ENCODE peak calls at places on chromosomes 13 and 19, in eight cellular contexts. J is transverse colon, O is adrenal gland, G is tibial nerve, A is A549, T is uterus, V is H1, D is Peyer's patch. K is an unnamed sample.

GRCh38 chr19:39400997-39401548 is 5.6 kb upstream of the ZFP36 start:
- DNase-seq in J (no peak), O (no peak), G (no peak), A (peak), T (no peak), V (no peak), D (no peak), K (no peak)

GRCh38 chr13:43441916-43442315 is 344.9 kb downstream of the ENOX1 start:
- DNase-seq in J (no peak), O (no peak), G (no peak), A (no peak), T (no peak), V (no peak), D (no peak), K (no peak)

GRCh38 chr19:55454787-55455243 is 6.6 kb downstream of the ISOC2 start:
- DNase-seq in J (no peak), O (peak), G (no peak), A (peak), T (no peak), V (no peak), D (no peak), K (no peak)

GRCh38 chr13:20672772-20673171 is 30.7 kb upstream of the IL17D start:
- DNase-seq in J (no peak), O (no peak), G (no peak), A (no peak), T (no peak), V (no peak), D (no peak), K (no peak)

GRCh38 chr13:20828540-20829364 is 55.0 kb upstream of the EEF1AKMT1 start:
- DNase-seq in J (peak), O (no peak), G (peak), A (peak), T (peak), V (no peak), D (no peak), K (no peak)

GRCh38 chr19:31436121-31436776 is 87.0 kb upstream of the TSHZ3 start:
- DNase-seq in J (no peak), O (no peak), G (no peak), A (no peak), T (no peak), V (no peak), D (no peak), K (no peak)

GRCh38 chr19:1758231-1758577 is 4.9 kb downstream of the ONECUT3 start:
- DNase-seq in J (no peak), O (no peak), G (no peak), A (no peak), T (no peak), V (no peak), D (no peak), K (no peak)

GRCh38 chr19:4371209-4371897 is 28.0 kb downstream of the MPND start:
- DNase-seq in J (no peak), O (peak), G (no peak), A (no peak), T (no peak), V (no peak), D (no peak), K (no peak)

GRCh38 chr13:74414458-74414857 is 280.3 kb upstream of the KLF12 start:
- DNase-seq in J (no peak), O (no peak), G (no peak), A (no peak), T (no peak), V (no peak), D (no peak), K (no peak)

GRCh38 chr19:48737360-48737998 is 2.9 kb downstream of the RASIP1 start:
- DNase-seq in J (no peak), O (peak), G (no peak), A (peak), T (no peak), V (no peak), D (no peak), K (no peak)

GRCh38 chr19:48740705-48741030 is 258 bp upstream of the RASIP1 start:
- DNase-seq in J (no peak), O (peak), G (no peak), A (no peak), T (no peak), V (no peak), D (no peak), K (no peak)

GRCh38 chr19:48739835-48740704 is at the start of gene RASIP1:
- DNase-seq in J (no peak), O (no peak), G (no peak), A (no peak), T (peak), V (no peak), D (no peak), K (no peak)

GRCh38 chr19:48739400-48739825 is 997 bp downstream of the RASIP1 start:
- DNase-seq in J (no peak), O (no peak), G (no peak), A (no peak), T (no peak), V (no peak), D (no peak), K (no peak)

GRCh38 chr19:48738557-48739399 is 1.6 kb downstream of the RASIP1 start:
- DNase-seq in J (peak), O (peak), G (peak), A (peak), T (peak), V (peak), D (peak), K (peak)
- TF ChIP-seq POLR2A in J (no peak), O (no peak), G (no peak), A (peak), T (peak), V (no peak), D (no peak), K (no peak)

GRCh38 chr13:112723771-112724170 is 33.9 kb downstream of the ATP11A start:
- DNase-seq in J (no peak), O (no peak), G (no peak), A (no peak), T (peak), V (no peak), D (no peak), K (no peak)

GRCh38 chr13:112727581-112727980 is 37.7 kb downstream of the ATP11A start:
- DNase-seq in J (no peak), O (no peak), G (no peak), A (no peak), T (no peak), V (no peak), D (no peak), K (no peak)

GRCh38 chr13:112726018-112726767 is 36.4 kb downstream of the ATP11A start:
- DNase-seq in J (no peak), O (no peak), G (no peak), A (no peak), T (no peak), V (no peak), D (no peak), K (no peak)

GRCh38 chr13:112724788-112725345 is 35.0 kb downstream of the ATP11A start:
- DNase-seq in J (no peak), O (no peak), G (no peak), A (no peak), T (no peak), V (no peak), D (no peak), K (no peak)

DNA sequence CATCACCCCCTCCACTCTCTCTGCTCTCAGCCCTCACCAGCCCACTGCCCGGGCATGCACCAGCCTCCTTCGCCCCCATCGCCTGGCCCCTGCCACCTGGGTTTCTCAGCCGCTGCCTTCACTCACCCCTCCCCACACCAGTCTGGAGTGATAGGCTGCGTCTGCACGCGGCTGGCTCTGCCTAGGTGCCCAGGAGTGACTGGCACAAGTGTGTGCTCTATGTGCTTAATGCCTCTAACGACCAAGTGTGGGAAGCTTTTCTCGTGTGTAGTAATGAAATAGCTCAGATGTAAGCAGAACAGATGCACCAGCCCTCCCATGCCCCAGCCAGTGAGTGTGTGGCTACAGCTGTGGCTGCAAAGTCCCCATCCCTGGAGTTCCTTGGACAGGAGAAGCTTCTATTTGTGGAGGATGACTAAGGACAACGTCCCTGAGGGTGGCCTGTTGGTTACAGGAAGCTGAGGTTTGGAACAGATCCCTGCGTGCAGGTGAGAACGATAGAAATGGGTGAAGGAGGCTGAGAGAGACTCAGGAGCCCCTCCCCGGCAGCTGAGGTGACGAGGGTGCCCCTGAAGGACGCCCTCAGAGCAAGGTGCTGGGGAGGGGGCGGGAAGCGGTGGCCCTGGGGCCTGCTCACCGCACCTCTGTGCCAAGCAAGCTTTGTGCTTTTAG is 35.6 kb downstream of the ATP11A start:
- DNase-seq in J (no peak), O (peak), G (no peak), A (peak), T (no peak), V (no peak), D (no peak), K (no peak)
- TF ChIP-seq POLR2A in J (no peak), O (peak), G (no peak), A (no peak), T (no peak), V (no peak), D (no peak), K (no peak)

DNA sequence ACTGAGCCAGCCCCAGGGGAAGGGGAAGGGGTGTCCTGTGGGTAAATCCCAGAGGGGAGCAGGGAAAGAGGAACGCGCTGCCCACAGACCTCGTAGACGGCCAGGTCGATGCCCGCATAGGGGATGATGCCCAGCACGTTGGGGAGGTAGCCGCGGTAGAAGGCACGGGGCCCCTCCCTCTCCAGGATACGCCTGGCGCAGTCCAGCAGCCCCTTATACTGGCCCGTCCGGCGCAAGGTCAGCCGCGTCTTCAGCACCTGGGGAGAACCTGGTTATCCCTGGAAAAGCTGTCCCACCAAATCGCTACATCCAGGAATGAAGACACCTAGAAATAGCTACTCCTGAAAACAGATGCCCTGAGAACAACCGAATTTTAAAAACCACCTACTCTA is 7.4 kb downstream of the SLC25A23 start:
- DNase-seq in J (no peak), O (no peak), G (no peak), A (no peak), T (no peak), V (no peak), D (no peak), K (no peak)
- TF ChIP-seq POLR2A in J (no peak), O (no peak), G (no peak), A (no peak), T (no peak), V (no peak), D (no peak), K (no peak)

DNA sequence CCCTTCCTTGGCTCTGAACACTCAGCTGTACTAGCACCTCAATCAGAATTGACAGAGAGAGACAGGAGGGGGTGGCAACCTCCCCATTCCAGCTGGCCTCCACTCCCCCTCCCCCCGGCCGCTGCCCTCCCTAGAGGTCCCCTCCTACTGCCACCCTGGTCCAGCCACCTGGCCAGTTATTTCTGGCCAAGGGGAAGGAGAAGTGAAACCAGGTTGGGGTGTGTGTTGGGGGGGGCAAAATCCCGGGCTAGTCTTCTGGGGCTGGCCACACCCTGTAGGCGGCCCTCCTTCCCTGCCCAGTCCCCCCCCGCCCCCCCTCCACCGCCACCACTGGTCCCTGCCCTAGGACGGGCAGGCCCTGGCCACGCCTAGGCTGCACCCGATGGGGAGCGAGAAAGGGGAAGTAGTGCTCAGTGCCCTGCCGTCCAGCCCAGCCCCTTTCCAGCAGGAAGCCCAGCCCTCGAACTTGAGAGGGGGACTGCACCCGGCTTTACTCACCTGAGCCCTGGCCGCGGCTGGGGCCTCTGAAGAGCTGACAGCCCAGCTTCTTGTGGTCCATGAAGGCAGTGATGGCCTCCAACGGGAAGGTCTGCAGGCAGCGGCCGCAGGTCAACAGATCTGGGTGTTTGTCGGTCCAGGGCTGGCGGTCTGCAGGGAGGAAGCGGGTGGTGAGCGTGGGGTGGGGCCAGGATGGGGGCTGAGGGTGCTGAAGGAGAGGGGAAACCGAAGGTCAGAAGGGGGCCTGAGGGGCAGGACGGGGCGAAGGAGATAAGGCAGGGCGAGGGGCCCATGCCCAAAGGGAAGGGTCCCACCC is 856 bp downstream of the ZNF296 start:
- DNase-seq in J (peak), O (peak), G (peak), A (peak), T (no peak), V (no peak), D (peak), K (peak)
- TF ChIP-seq POLR2A in J (peak), O (no peak), G (no peak), A (peak), T (no peak), V (no peak), D (peak), K (no peak)

DNA sequence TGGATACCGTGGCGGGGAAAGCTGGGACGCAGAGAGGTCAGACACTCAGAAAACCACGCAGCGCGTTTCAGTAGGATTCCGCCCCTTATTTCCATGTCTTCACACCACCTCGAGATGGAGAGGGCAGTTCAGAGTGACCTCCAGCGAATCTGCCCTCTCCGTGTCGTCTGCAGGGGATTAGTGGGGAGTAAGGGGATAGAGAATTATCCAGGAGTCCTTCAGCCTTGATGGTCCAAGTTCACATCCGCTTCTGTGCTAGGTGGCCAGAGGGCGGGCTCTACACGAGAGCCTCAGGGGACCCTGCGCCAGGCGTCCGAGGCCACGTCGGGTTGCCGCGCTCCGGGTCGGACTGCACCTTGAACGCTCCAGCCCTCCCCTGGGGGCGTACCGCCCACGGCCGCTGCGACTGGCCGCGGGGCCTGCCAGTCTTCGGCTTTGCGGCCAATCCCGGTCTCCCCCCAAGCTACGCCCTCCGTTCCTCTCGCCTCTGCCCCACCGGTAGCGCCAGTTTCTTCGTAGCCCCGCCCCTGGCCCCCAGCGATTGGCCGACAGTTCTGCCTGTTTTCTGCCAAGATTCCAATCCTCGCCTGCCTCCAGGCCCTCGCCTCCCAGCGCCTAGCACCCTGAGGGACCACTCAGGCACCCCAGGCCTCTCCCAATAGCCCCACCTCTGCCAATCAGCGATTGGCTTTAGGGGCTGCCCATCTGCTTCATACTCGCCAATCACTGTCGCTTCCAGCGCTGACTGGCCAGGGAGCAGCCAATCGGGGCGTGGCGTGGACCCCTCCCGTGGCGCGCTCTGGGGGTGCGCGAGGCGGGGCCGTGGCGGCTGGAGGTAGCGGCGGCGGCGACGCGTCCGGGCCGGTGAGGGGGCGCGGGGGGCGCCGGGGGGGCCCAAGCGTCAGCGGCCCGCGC is at the start of gene SLC25A42:
- DNase-seq in J (peak), O (peak), G (peak), A (peak), T (peak), V (peak), D (peak), K (peak)
- TF ChIP-seq POLR2A in J (peak), O (no peak), G (peak), A (no peak), T (peak), V (peak), D (peak), K (no peak)

GRCh38 chr19:5695649-5696195 is 5.6 kb downstream of the RPL36 start:
- DNase-seq in J (no peak), O (no peak), G (no peak), A (no peak), T (no peak), V (no peak), D (no peak), K (no peak)

GRCh38 chr19:5696196-5697021 is 6.3 kb downstream of the RPL36 start:
- DNase-seq in J (no peak), O (peak), G (no peak), A (no peak), T (no peak), V (no peak), D (no peak), K (no peak)

GRCh38 chr19:5697890-5698634 is 8.0 kb downstream of the RPL36 start:
- DNase-seq in J (no peak), O (peak), G (no peak), A (no peak), T (no peak), V (no peak), D (no peak), K (no peak)

GRCh38 chr19:5698635-5699422 is 8.7 kb downstream of the RPL36 start:
- DNase-seq in J (no peak), O (no peak), G (no peak), A (no peak), T (no peak), V (no peak), D (no peak), K (no peak)

GRCh38 chr19:5697022-5697889 is 7.2 kb downstream of the RPL36 start:
- DNase-seq in J (no peak), O (peak), G (no peak), A (no peak), T (no peak), V (no peak), D (no peak), K (no peak)
- TF ChIP-seq POLR2A in J (no peak), O (no peak), G (no peak), A (no peak), T (no peak), V (peak), D (no peak), K (no peak)

GRCh38 chr19:50477751-50478515 is 1.3 kb upstream of the GARIN5A start:
- DNase-seq in J (no peak), O (no peak), G (no peak), A (no peak), T (no peak), V (no peak), D (no peak), K (no peak)

GRCh38 chr19:50480281-50481111 is 3.8 kb upstream of the GARIN5A start:
- DNase-seq in J (no peak), O (no peak), G (no peak), A (no peak), T (no peak), V (no peak), D (no peak), K (no peak)

GRCh38 chr19:50476943-50477264 is 256 bp upstream of the GARIN5A start:
- DNase-seq in J (no peak), O (no peak), G (no peak), A (no peak), T (no peak), V (no peak), D (no peak), K (no peak)

GRCh38 chr19:50479761-50480251 is 3.2 kb upstream of the GARIN5A start:
- DNase-seq in J (no peak), O (no peak), G (no peak), A (no peak), T (no peak), V (no peak), D (no peak), K (no peak)

DNA sequence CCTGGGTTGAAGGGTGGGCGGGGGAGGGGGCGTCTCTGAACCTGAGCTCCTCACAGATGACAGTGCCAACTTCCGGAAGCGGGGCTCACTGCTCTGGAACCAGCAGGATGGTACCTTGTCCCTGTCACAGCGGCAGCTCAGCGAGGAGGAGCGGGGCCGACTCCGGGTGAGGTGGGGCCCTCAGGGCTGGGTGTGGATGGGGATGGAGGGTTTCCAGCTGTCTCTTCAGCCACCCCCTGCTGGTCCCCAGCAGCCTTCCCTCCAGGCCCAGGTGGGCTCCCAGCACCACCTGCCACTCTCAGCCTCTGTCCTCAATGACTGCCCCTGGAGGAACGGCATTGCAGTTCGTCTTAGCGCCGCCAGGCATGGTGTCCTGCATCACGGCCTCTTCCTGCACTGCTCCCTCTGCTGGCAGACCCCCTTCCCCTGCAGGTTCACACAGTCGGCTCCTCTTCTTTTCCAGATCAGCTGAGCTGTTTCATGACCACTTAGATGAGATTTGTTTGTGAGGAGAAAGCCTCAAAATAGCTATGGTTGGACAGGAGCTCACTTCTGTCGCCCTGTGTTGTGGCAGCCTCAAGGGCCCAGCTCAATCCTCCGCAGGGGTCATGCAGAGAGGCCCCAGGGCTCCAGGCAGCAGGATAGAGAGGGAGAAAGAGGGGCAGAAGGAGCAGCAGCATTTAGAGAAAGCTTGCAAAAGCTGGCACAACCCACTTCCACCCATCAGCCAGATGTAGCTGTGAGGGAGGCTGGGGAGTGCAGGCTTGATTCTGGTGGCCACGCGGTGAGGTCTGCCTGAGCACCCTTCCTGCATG is 2.5 kb upstream of the GARIN5A start:
- DNase-seq in J (no peak), O (no peak), G (no peak), A (peak), T (no peak), V (no peak), D (no peak), K (no peak)
- TF ChIP-seq POLR2A in J (no peak), O (no peak), G (no peak), A (no peak), T (no peak), V (no peak), D (no peak), K (no peak)

GRCh38 chr19:35851213-35852028 is 883 bp downstream of the NPHS1 start:
- DNase-seq in J (no peak), O (no peak), G (no peak), A (no peak), T (no peak), V (no peak), D (no peak), K (no peak)
- TF ChIP-seq POLR2A in J (no peak), O (no peak), G (no peak), A (no peak), T (no peak), V (no peak), D (no peak), K (no peak)